ENCODE peak calls at places on chromosomes 16 and 17, in eight cellular contexts. One of them, this sample, is unnamed.

GRCh38 chr16:11395008-11395948 is 50.0 kb downstream of the RMI2 start:
- DNase-seq in T47D: no peak
- DNase-seq in central memory CD4-positive, alpha-beta T cell: no peak
- DNase-seq in endothelial cell: no peak
- DNase-seq in AG08395: no peak
- DNase-seq in stimulated activated CD8-positive, alpha-beta memory T cell treated with anti-CD3 and anti-CD28 coated beads, Interleukin-2, amount 100 ng/mL, for 48 hours: no peak
- DNase-seq in nucleus accumbens: no peak
- DNase-seq in mesothelial cell of epicardium: no peak
- DNase-seq in this sample: no peak

GRCh38 chr16:65772134-65772732 is 594.3 kb upstream of the CDH5 start:
- DNase-seq in AG08395: no peak
- DNase-seq in nucleus accumbens: no peak
- DNase-seq in central memory CD4-positive, alpha-beta T cell: no peak
- DNase-seq in stimulated activated CD8-positive, alpha-beta memory T cell treated with anti-CD3 and anti-CD28 coated beads, Interleukin-2, amount 100 ng/mL, for 48 hours: no peak
- DNase-seq in mesothelial cell of epicardium: no peak
- DNase-seq in T47D: no peak
- DNase-seq in endothelial cell: no peak
- DNase-seq in this sample: no peak

GRCh38 chr16:4668313-4668960 is 24.9 kb upstream of the NUDT16L1 start:
- DNase-seq in T47D: no peak
- DNase-seq in mesothelial cell of epicardium: no peak
- DNase-seq in stimulated activated CD8-positive, alpha-beta memory T cell treated with anti-CD3 and anti-CD28 coated beads, Interleukin-2, amount 100 ng/mL, for 48 hours: no peak
- DNase-seq in endothelial cell: no peak
- DNase-seq in nucleus accumbens: no peak
- DNase-seq in AG08395: no peak
- DNase-seq in central memory CD4-positive, alpha-beta T cell: no peak
- DNase-seq in this sample: no peak

GRCh38 chr17:59668816-59669215 is 38.4 kb downstream of the PTRH2 start:
- DNase-seq in mesothelial cell of epicardium: no peak
- DNase-seq in T47D: no peak
- DNase-seq in nucleus accumbens: no peak
- DNase-seq in endothelial cell: no peak
- DNase-seq in AG08395: peak
- DNase-seq in central memory CD4-positive, alpha-beta T cell: no peak
- DNase-seq in stimulated activated CD8-positive, alpha-beta memory T cell treated with anti-CD3 and anti-CD28 coated beads, Interleukin-2, amount 100 ng/mL, for 48 hours: no peak
- DNase-seq in this sample: no peak

GRCh38 chr16:75402174-75402820 is 31.0 kb downstream of the CFDP1 start:
- DNase-seq in stimulated activated CD8-positive, alpha-beta memory T cell treated with anti-CD3 and anti-CD28 coated beads, Interleukin-2, amount 100 ng/mL, for 48 hours: no peak
- DNase-seq in nucleus accumbens: no peak
- DNase-seq in mesothelial cell of epicardium: no peak
- DNase-seq in T47D: no peak
- DNase-seq in central memory CD4-positive, alpha-beta T cell: no peak
- DNase-seq in endothelial cell: no peak
- DNase-seq in AG08395: peak
- DNase-seq in this sample: no peak

GRCh38 chr17:12618557-12618956 is 47.1 kb upstream of the MYOCD start:
- DNase-seq in endothelial cell: no peak
- DNase-seq in T47D: no peak
- DNase-seq in stimulated activated CD8-positive, alpha-beta memory T cell treated with anti-CD3 and anti-CD28 coated beads, Interleukin-2, amount 100 ng/mL, for 48 hours: no peak
- DNase-seq in central memory CD4-positive, alpha-beta T cell: no peak
- DNase-seq in mesothelial cell of epicardium: no peak
- DNase-seq in nucleus accumbens: no peak
- DNase-seq in AG08395: no peak
- DNase-seq in this sample: no peak

GRCh38 chr17:78709119-78709681 is 72.9 kb downstream of the CYTH1 start:
- DNase-seq in nucleus accumbens: no peak
- DNase-seq in central memory CD4-positive, alpha-beta T cell: no peak
- DNase-seq in mesothelial cell of epicardium: no peak
- DNase-seq in T47D: no peak
- DNase-seq in endothelial cell: no peak
- DNase-seq in AG08395: no peak
- DNase-seq in stimulated activated CD8-positive, alpha-beta memory T cell treated with anti-CD3 and anti-CD28 coated beads, Interleukin-2, amount 100 ng/mL, for 48 hours: no peak
- DNase-seq in this sample: peak

GRCh38 chr17:14745541-14745940 is 444.7 kb downstream of the HS3ST3B1 start:
- DNase-seq in stimulated activated CD8-positive, alpha-beta memory T cell treated with anti-CD3 and anti-CD28 coated beads, Interleukin-2, amount 100 ng/mL, for 48 hours: no peak
- DNase-seq in nucleus accumbens: no peak
- DNase-seq in mesothelial cell of epicardium: no peak
- DNase-seq in AG08395: peak
- DNase-seq in endothelial cell: no peak
- DNase-seq in T47D: no peak
- DNase-seq in central memory CD4-positive, alpha-beta T cell: no peak
- DNase-seq in this sample: no peak

This sample was measured in Jurkat, Clone E6-1.